ENCODE peak calls at places on chromosomes 6 and 20, in eight cellular contexts. Q is AG10803, S is heart left ventricle, O is OCI-LY7, M is ascending aorta, Z is dorsolateral prefrontal cortex, D is HFF-Myc, K is choroid plexus epithelial cell. B is an unnamed sample.

GRCh38 chr6:112015725-112016124 is 38.2 kb upstream of the CCN6 start:
- DNase-seq in Q (no peak), S (no peak), O (no peak), M (no peak), Z (no peak), D (no peak), K (no peak), B (no peak)

GRCh38 chr6:35213824-35214756 is at the start of gene SCUBE3:
- DNase-seq in Q (peak; percentile 28), S (no peak), O (no peak), M (no peak), Z (no peak), D (no peak), K (peak; percentile 44), B (peak; percentile 36)

GRCh38 chr20:37775200-37775599 is 81.4 kb downstream of the CTNNBL1 start:
- DNase-seq in Q (no peak), S (no peak), O (no peak), M (no peak), Z (no peak), D (peak; percentile 3), K (no peak), B (no peak)

GRCh38 chr6:158398252-158399024 is 86.2 kb downstream of the TULP4 start:
- DNase-seq in Q (no peak), S (no peak), O (no peak), M (no peak), Z (no peak), D (no peak), K (no peak), B (no peak)

GRCh38 chr6:19866199-19866872 is 29.2 kb downstream of the ID4 start:
- DNase-seq in Q (no peak), S (no peak), O (no peak), M (no peak), Z (no peak), D (no peak), K (no peak), B (no peak)

GRCh38 chr20:37435607-37436006 is 85.4 kb upstream of the NNAT start:
- DNase-seq in Q (no peak), S (no peak), O (no peak), M (no peak), Z (no peak), D (no peak), K (no peak), B (no peak)

GRCh38 chr6:104322849-104323248 is 536.9 kb downstream of the HACE1 start:
- DNase-seq in Q (no peak), S (no peak), O (no peak), M (no peak), Z (no peak), D (no peak), K (no peak), B (no peak)

GRCh38 chr6:25456656-25457055 is 177.5 kb downstream of the CARMIL1 start:
- DNase-seq in Q (no peak), S (no peak), O (no peak), M (no peak), Z (no peak), D (no peak), K (no peak), B (no peak)

GRCh38 chr20:6768228-6769185 is 1.0 kb downstream of the BMP2 start:
- DNase-seq in Q (no peak), S (peak; percentile 34), O (no peak), M (no peak), Z (peak; percentile 51), D (no peak), K (peak; percentile 40), B (peak; percentile 34)

GRCh38 chr6:91082311-91082803 is 495.5 kb upstream of the MAP3K7 start:
- DNase-seq in Q (no peak), S (no peak), O (no peak), M (no peak), Z (no peak), D (no peak), K (peak; percentile 78), B (peak; percentile 10)

GRCh38 chr6:134379086-134379485 is 61.2 kb upstream of the SGK1 start:
- DNase-seq in Q (no peak), S (no peak), O (no peak), M (no peak), Z (no peak), D (no peak), K (no peak), B (no peak)

DNA sequence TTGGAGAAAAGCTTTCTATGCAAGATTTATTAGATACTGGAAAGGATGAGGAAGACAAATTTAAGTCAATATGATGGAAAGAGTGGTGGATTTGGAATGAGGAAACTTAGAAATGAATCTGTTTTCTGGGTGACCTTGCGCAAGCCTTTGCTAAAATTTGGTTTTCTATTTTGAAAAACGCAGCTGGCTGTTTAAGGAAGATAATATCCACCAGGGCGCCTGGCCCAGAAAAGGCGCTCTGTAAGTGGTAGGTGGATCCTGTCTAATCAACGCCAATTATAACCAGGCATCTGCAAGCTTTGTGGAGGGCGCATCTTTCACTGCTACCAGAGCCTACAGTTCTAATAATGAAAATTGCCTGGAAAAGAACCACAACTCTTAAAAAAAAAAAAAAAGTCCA is 398 bp upstream of the SPATS1 start:
- DNase-seq in Q (peak; percentile 5), S (peak; percentile 30), O (no peak), M (no peak), Z (no peak), D (no peak), K (no peak), B (no peak)
- H3K4me3 ChIP-seq in Q (no peak overlapping the region), S (peak overlapping the region; percentile 53), O (no peak overlapping the region), M (peak overlapping the region; percentile 35), Z (peak overlapping the region; percentile 52), D (no peak overlapping the region), K (no peak overlapping the region), B (no peak overlapping the region)

GRCh38 chr6:137475103-137475502 is 19.1 kb downstream of the OLIG3 start:
- DNase-seq in Q (no peak), S (no peak), O (no peak), M (no peak), Z (no peak), D (no peak), K (no peak), B (no peak)
- TF ChIP-seq CTCF in Q (no peak), S (no peak), O (peak; percentile 69), M (no peak), Z (no peak), D (peak; percentile 13), K (peak; percentile 11), B (no peak)

GRCh38 chr20:53750827-53751393 is 157.3 kb upstream of the ZNF217 start:
- DNase-seq in Q (peak; percentile 94), S (no peak), O (peak; percentile 37), M (no peak), Z (no peak), D (peak; percentile 91), K (peak; percentile 90), B (peak; percentile 83)

GRCh38 chr20:53751394-53752368 is 158.0 kb upstream of the ZNF217 start:
- DNase-seq in Q (peak; percentile 45), S (no peak), O (peak; percentile 86), M (no peak), Z (no peak), D (no peak), K (no peak), B (no peak)

GRCh38 chr20:53748821-53749402 is 155.3 kb upstream of the ZNF217 start:
- DNase-seq in Q (peak; percentile 79), S (no peak), O (peak; percentile 34), M (no peak), Z (no peak), D (no peak), K (peak; percentile 65), B (peak; percentile 71)

GRCh38 chr20:53748176-53748575 is 154.5 kb upstream of the ZNF217 start:
- DNase-seq in Q (no peak), S (no peak), O (no peak), M (no peak), Z (no peak), D (no peak), K (no peak), B (no peak)

GRCh38 chr20:53749499-53749898 is 155.9 kb upstream of the ZNF217 start:
- DNase-seq in Q (no peak), S (no peak), O (no peak), M (no peak), Z (no peak), D (no peak), K (no peak), B (no peak)
- H3K4me3 ChIP-seq in Q (no peak overlapping the region), S (no peak overlapping the region), O (no peak overlapping the region), M (no peak overlapping the region), Z (no peak overlapping the region), D (no peak overlapping the region), K (no peak overlapping the region), B (no peak overlapping the region)

GRCh38 chr6:77245026-77245425 is 218.3 kb downstream of the HTR1B start:
- DNase-seq in Q (no peak), S (no peak), O (no peak), M (no peak), Z (no peak), D (no peak), K (no peak), B (peak; percentile 15)
- TF ChIP-seq CTCF in Q (no peak), S (no peak), O (no peak), M (no peak), Z (no peak), D (no peak), K (no peak), B (no peak)

GRCh38 chr6:44059359-44060342 is 67.6 kb downstream of the MRPL14 start:
- DNase-seq in Q (peak; percentile 78), S (no peak), O (no peak), M (no peak), Z (no peak), D (no peak), K (peak; percentile 83), B (peak; percentile 95)
- H3K4me3 ChIP-seq in Q (no peak overlapping the region), S (no peak overlapping the region), O (no peak overlapping the region), M (no peak overlapping the region), Z (no peak overlapping the region), D (no peak overlapping the region), K (no peak overlapping the region), B (no peak overlapping the region)